ENCODE peak calls at places on chromosomes 7 and 10, in five cellular contexts. H, Q, O, G and T are unnamed samples.
A peak's percentile ranks its signal among the peaks of the same experiment; 100 is the strongest.

GRCh38 chr10:35448687-35449662 is 112.7 kb downstream of the CCNY start:
- DNase-seq in Q (no peak), H (no peak), O (no peak), G (peak; percentile 14), T (no peak)

GRCh38 chr10:83612050-83612449 is 527.3 kb upstream of the GHITM start:
- DNase-seq in H (no peak), G (peak; percentile 29), Q (no peak), O (peak; percentile 8), T (no peak)

GRCh38 chr7:42618649-42619315 is 293.1 kb downstream of the C7orf25 start:
- DNase-seq in Q (no peak), O (no peak), H (no peak), G (no peak), T (no peak)

GRCh38 chr10:68074404-68074774 is 694 bp downstream of the HERC4 start:
- DNase-seq in G (no peak), Q (no peak), H (no peak), O (no peak), T (no peak)

GRCh38 chr10:510415-510881 is 179.0 kb downstream of the DIP2C start:
- DNase-seq in G (peak; percentile 60), Q (no peak), H (no peak), O (no peak), T (no peak)

GRCh38 chr7:8422177-8422576 is 11.2 kb upstream of the NXPH1 start:
- DNase-seq in G (no peak), H (no peak), O (no peak), Q (no peak), T (no peak)

GRCh38 chr7:25669300-25669781 is 441.1 kb upstream of the NPVF start:
- DNase-seq in Q (no peak), O (no peak), H (peak; percentile 68), G (no peak), T (no peak)

GRCh38 chr10:79142064-79142491 is 73.3 kb downstream of the ZMIZ1 start:
- DNase-seq in O (peak; percentile 68), Q (no peak), G (peak; percentile 79), H (no peak), T (no peak)

GRCh38 chr10:70198696-70199466 is 28.6 kb upstream of the SAR1A start:
- DNase-seq in Q (no peak), O (no peak), G (peak; percentile 32), H (no peak), T (no peak)

GRCh38 chr7:150849204-150849775 is 3.0 kb upstream of the AOC1 start:
- DNase-seq in Q (no peak), G (no peak), O (no peak), H (no peak), T (no peak)

GRCh38 chr7:5218564-5219360 is 28.7 kb downstream of the WIPI2 start:
- DNase-seq in Q (peak; percentile 59), G (no peak), H (no peak), O (no peak), T (no peak)

GRCh38 chr7:11911900-11912299 is 79.9 kb upstream of the THSD7A start:
- DNase-seq in G (no peak), H (no peak), Q (no peak), O (no peak), T (no peak)

GRCh38 chr10:24414597-24414996 is 205.7 kb downstream of the KIAA1217 start:
- DNase-seq in G (no peak), Q (no peak), H (no peak), O (no peak), T (no peak)

GRCh38 chr10:113047605-113047962 is 97.5 kb downstream of the TCF7L2 start:
- DNase-seq in Q (no peak), H (no peak), O (no peak), G (peak; percentile 81), T (no peak)

GRCh38 chr10:58807631-58808024 is 295.0 kb downstream of the BICC1 start:
- DNase-seq in O (peak; percentile 47), H (no peak), G (peak; percentile 99), Q (no peak), T (no peak)

GRCh38 chr7:115010436-115010810 is 88.5 kb downstream of the MDFIC start:
- DNase-seq in Q (no peak), G (no peak), H (no peak), O (no peak), T (no peak)

GRCh38 chr10:76435154-76435553 is 1003.7 kb downstream of the LRMDA start:
- DNase-seq in O (no peak), H (no peak), G (no peak), Q (no peak), T (no peak)

GRCh38 chr10:122878799-122879338 is 512 bp downstream of the FAM24B start:
- DNase-seq in Q (peak; percentile 9), H (peak; percentile 21), O (no peak), G (peak; percentile 26), T (no peak)

GRCh38 chr7:95758187-95758586 is 14.2 kb upstream of the DYNC1I1 start:
- DNase-seq in H (peak; percentile 69), O (no peak), Q (no peak), G (no peak), T (no peak)

GRCh38 chr10:94218496-94219183 is 144.1 kb downstream of the NOC3L start:
- DNase-seq in G (peak; percentile 38), Q (no peak), O (no peak), H (no peak), T (no peak)

DNA sequence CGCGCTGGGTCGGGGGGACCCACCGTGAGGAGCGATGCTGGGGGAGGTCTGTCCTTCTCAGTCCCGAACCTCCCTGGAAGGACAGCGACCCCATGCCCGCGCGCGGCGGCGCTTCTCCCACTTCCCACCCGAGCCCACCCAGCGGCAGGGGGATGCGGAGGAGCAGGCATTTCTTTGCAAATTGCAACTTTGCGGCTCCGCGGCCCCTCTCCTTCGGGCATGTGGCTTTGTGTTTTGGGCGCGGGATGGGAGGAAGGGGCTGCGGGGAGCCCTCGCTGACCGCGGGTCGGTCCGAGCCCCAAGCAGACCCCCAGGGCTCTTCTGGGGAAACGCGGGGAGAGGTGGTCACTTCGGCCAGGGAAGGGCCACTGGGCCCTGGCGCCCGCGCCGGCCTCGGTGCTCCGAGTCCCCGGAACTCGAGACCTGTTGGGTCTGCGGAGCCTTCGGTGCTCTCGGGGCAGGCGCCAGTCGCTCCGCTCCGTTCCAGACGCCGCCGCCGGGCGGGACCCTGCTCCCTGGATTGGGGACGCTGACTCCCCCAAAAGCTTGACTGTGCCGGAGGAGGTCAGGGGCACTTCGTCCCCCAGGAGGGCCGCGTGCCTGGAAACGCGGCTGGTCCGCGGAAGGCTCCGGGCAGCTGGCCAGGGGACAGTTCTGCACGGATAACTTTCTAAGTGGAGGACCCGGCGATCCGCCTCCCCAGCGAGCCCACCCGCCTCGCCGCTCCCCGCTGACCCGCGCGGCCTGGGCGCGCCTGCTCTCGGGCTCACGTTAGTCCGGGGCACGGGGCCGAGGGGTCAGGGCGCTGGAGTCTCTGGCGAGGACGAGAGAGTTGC is 164.2 kb upstream of the DPP6 start:
- DNase-seq in G (no peak), Q (no peak), O (no peak), H (peak; percentile 11), T (no peak)
- H3K4me3 ChIP-seq in G (no peak overlapping the region), Q (peak overlapping the region; percentile 8), O (no peak overlapping the region), H (peak overlapping the region; percentile 11), T (no peak overlapping the region)

GRCh38 chr7:103446046-103446520 is at the start of gene SLC26A5:
- DNase-seq in G (no peak), H (peak; percentile 56), Q (peak; percentile 62), O (no peak), T (no peak)
- H3K4me3 ChIP-seq in G (peak within 1 kb of the TSS; percentile 41), H (peak within 1 kb of the TSS; percentile 61), Q (peak within 1 kb of the TSS; percentile 34), O (peak within 1 kb of the TSS; percentile 30), T (no peak within 1 kb of the TSS)

GRCh38 chr10:93199221-93199681 is 125.6 kb downstream of the CYP26A1 start:
- DNase-seq in O (no peak), Q (peak; percentile 74), H (no peak), G (peak; percentile 48), T (no peak)
- H3K4me3 ChIP-seq in O (peak overlapping the region; percentile 31), Q (peak overlapping the region; percentile 19), H (peak overlapping the region; percentile 7), G (peak overlapping the region; percentile 47), T (no peak overlapping the region)

GRCh38 chr7:131655447-131655846 is 99.0 kb upstream of the PODXL start:
- DNase-seq in H (no peak), O (no peak), Q (no peak), G (no peak), T (no peak)

GRCh38 chr7:131654668-131655326 is 98.4 kb upstream of the PODXL start:
- DNase-seq in G (peak; percentile 81), O (peak; percentile 27), H (peak; percentile 91), Q (peak; percentile 85), T (peak; percentile 40)

GRCh38 chr7:131653418-131654248 is 97.2 kb upstream of the PODXL start:
- DNase-seq in O (no peak), Q (no peak), G (peak; percentile 17), H (no peak), T (no peak)

GRCh38 chr7:131652934-131653333 is 96.5 kb upstream of the PODXL start:
- DNase-seq in H (no peak), O (no peak), Q (no peak), G (no peak), T (no peak)

GRCh38 chr7:131654249-131654558 is 97.8 kb upstream of the PODXL start:
- DNase-seq in G (no peak), O (no peak), Q (no peak), H (no peak), T (no peak)
- H3K4me3 ChIP-seq in G (no peak overlapping the region), O (no peak overlapping the region), Q (no peak overlapping the region), H (no peak overlapping the region), T (no peak overlapping the region)

DNA sequence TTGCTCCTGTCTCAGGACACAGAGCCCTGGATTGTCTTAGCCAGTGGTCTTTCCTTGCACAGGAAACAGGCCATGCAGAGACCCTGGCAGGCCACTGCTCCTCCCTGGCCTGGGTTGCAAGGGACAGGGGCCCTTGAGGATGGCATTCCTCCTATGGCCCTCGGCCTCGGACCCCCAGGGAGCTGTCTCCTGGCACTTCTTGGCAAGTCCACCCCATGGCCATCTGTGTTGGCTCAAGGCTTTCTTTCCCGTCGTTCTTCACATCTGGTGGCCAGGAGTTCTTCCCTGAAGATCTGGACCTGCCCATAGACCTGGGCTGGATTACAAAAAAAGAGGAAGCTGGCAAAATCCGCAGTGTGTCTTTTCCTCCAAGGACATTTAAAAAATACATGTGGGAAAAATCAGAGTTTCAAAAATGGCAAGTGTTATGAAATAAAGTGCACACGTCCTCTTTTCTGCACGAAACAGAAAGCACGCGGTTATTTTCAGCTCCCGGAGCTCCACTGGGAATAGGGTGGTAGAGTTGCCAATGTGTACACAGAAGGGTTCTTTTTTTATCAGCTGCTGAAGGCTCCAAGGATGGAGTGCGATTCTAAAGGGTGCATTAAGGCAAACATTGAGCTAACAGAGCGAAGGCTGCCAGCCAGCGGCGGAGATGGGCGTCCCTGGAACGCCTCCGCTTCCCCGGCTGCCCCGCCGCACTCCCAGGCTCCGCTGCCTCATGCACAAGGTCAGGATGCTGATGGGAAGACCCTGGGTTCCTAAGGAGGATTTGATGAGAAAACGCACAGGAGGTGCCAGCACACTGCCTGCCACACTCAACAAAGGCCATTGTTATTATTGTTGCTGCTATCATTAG is 62.8 kb upstream of the FAM20C start:
- DNase-seq in Q (no peak), H (no peak), G (peak; percentile 93), O (no peak), T (no peak)
- H3K4me3 ChIP-seq in Q (no peak overlapping the region), H (no peak overlapping the region), G (peak overlapping the region; percentile 23), O (no peak overlapping the region), T (no peak overlapping the region)

GRCh38 chr7:105902325-105902911 is 26.0 kb upstream of the ATXN7L1 start:
- DNase-seq in H (no peak), O (no peak), Q (no peak), G (no peak), T (no peak)
- H3K4me3 ChIP-seq in H (no peak overlapping the region), O (no peak overlapping the region), Q (no peak overlapping the region), G (no peak overlapping the region), T (no peak overlapping the region)

GRCh38 chr10:62814901-62815372 is 1.2 kb downstream of the EGR2 start:
- DNase-seq in G (no peak), H (no peak), Q (no peak), O (no peak), T (no peak)
- H3K4me3 ChIP-seq in G (peak overlapping the region; percentile 73), H (no peak overlapping the region), Q (peak overlapping the region; percentile 81), O (peak overlapping the region; percentile 64), T (peak overlapping the region; percentile 83)